ENCODE peak calls at places on chromosomes 13 and 19, in eight cellular contexts. D is neural progenitor cell; I is cardiac muscle cell; N is left ventricle myocardium inferior; Y is RWPE2; S is thoracic aorta; W is CD8-positive, alpha-beta memory T cell; H is uterus. R is an unnamed sample.

GRCh38 chr13:94712812-94713555 is 639 bp upstream of the SOX21 start:
- DNase-seq in D (peak; percentile 92), I (peak; percentile 79), N (no peak), Y (peak; percentile 62), S (no peak), W (no peak), H (no peak), R (peak; percentile 8)

GRCh38 chr13:41039746-41040145 is 20.6 kb upstream of the ELF1 start:
- DNase-seq in D (no peak), I (no peak), N (no peak), Y (no peak), S (no peak), W (no peak), H (no peak), R (no peak)

GRCh38 chr13:99974939-99975561 is 3.5 kb upstream of the ZIC5 start:
- DNase-seq in D (peak; percentile 53), I (no peak), N (no peak), Y (no peak), S (no peak), W (no peak), H (peak; percentile 7), R (no peak)

GRCh38 chr13:70253834-70254233 is 145.6 kb upstream of the KLHL1 start:
- DNase-seq in D (no peak), I (no peak), N (no peak), Y (no peak), S (no peak), W (no peak), H (no peak), R (no peak)

GRCh38 chr13:95301947-95302386 is 716 bp upstream of the ABCC4 start:
- DNase-seq in D (peak; percentile 61), I (peak; percentile 14), N (no peak), Y (no peak), S (no peak), W (no peak), H (no peak), R (no peak)

GRCh38 chr13:37158481-37158880 is 53.0 kb upstream of the CSNK1A1L start:
- DNase-seq in D (no peak), I (no peak), N (no peak), Y (no peak), S (no peak), W (no peak), H (no peak), R (no peak)

GRCh38 chr19:35885225-35885624 is 15.1 kb downstream of the NFKBID start:
- DNase-seq in D (no peak), I (no peak), N (no peak), Y (no peak), S (no peak), W (no peak), H (no peak), R (no peak)

GRCh38 chr13:27354379-27354778 is 70.0 kb upstream of the GTF3A start:
- DNase-seq in D (no peak), I (peak; percentile 43), N (no peak), Y (no peak), S (no peak), W (no peak), H (no peak), R (no peak)

GRCh38 chr13:63448654-63449053 is 2033.0 kb upstream of the PCDH20 start:
- DNase-seq in D (no peak), I (no peak), N (no peak), Y (no peak), S (no peak), W (no peak), H (no peak), R (no peak)

GRCh38 chr13:49404621-49405020 is 39.2 kb downstream of the CAB39L start:
- DNase-seq in D (no peak), I (no peak), N (no peak), Y (no peak), S (no peak), W (no peak), H (no peak), R (no peak)

GRCh38 chr13:52925775-52926285 is 77.4 kb upstream of the PCDH8 start:
- DNase-seq in D (no peak), I (no peak), N (peak; percentile 56), Y (peak; percentile 85), S (no peak), W (no peak), H (no peak), R (no peak)

GRCh38 chr13:47136659-47136975 is 239.8 kb upstream of the HTR2A start:
- DNase-seq in D (no peak), I (no peak), N (no peak), Y (no peak), S (no peak), W (no peak), H (no peak), R (no peak)

GRCh38 chr19:51439021-51439465 is 19.2 kb downstream of the SIGLEC8 start:
- DNase-seq in D (peak; percentile 26), I (peak; percentile 26), N (no peak), Y (no peak), S (no peak), W (no peak), H (no peak), R (no peak)

GRCh38 chr19:1465191-1466016 is 13.6 kb downstream of the C19orf25 start:
- DNase-seq in D (peak; percentile 59), I (no peak), N (no peak), Y (no peak), S (no peak), W (no peak), H (no peak), R (peak; percentile 70)

GRCh38 chr13:98443329-98443728 is 133.6 kb downstream of the STK24 start:
- DNase-seq in D (no peak), I (peak; percentile 19), N (no peak), Y (peak; percentile 85), S (no peak), W (no peak), H (no peak), R (no peak)

GRCh38 chr19:17303167-17303939 is at the start of gene ABHD8:
- DNase-seq in D (peak; percentile 99), I (peak; percentile 98), N (peak; percentile 96), Y (peak; percentile 93), S (peak; percentile 85), W (peak; percentile 94), H (peak; percentile 96), R (peak; percentile 96)

DNA sequence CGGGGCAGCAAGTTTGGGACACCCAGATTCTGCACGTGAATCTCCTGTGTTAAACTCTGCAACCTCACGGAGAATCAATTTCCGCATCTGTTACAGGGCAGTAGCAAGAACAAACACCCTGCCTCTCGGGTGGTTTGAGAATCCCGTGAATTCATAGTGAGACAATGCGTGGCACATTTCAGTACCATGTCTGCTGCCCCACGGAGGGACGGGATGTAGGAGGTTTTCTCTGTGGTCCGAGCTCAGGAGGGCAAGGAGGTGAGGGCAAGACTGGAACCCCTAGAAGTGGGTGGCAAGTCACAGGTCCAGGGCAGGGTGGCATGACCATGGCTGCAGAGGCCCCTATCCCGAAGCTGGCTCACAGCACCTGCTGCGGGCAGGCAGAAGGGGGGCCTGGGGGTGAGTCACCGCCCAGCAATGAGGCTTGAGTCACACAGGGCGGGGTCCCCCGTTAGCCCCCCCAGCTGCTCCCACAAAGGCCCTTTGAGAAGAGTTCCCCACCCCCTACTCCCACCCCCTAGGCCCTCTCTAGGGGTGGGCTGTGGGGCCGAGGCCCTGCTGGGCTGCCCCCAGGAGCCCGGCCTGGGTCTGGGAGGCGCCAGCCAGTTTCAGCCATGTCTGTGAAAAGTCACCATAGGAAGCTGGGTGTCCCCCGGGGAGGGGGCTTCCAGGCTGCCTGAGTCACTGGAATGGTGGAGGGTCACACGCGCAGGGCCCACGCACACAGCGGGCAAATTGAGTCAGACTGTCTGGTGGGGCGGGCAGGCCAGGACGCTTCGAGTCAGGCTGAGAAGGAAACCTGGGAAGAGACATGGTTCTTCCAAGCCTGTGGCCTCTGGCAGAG is 25.8 kb upstream of the NANOS3 start:
- DNase-seq in D (no peak), I (peak; percentile 92), N (peak; percentile 79), Y (peak; percentile 93), S (peak; percentile 70), W (peak; percentile 90), H (peak; percentile 95), R (peak; percentile 74)
- H3K4me3 ChIP-seq in D (no peak overlapping the region), I (no peak overlapping the region), N (peak overlapping the region; percentile 59), Y (peak overlapping the region; percentile 17), S (peak overlapping the region; percentile 64), W (peak overlapping the region; percentile 20), H (peak overlapping the region; percentile 36), R (peak overlapping the region; percentile 15)

GRCh38 chr13:97275775-97276501 is 53.8 kb downstream of the MBNL2 start:
- DNase-seq in D (no peak), I (no peak), N (no peak), Y (no peak), S (no peak), W (no peak), H (no peak), R (no peak)

GRCh38 chr13:97273341-97273831 is 51.3 kb downstream of the MBNL2 start:
- DNase-seq in D (no peak), I (no peak), N (no peak), Y (peak; percentile 74), S (no peak), W (no peak), H (no peak), R (no peak)

GRCh38 chr13:97276862-97277269 is 54.7 kb downstream of the MBNL2 start:
- DNase-seq in D (no peak), I (no peak), N (no peak), Y (no peak), S (no peak), W (no peak), H (no peak), R (no peak)

GRCh38 chr13:97274782-97275252 is 52.7 kb downstream of the MBNL2 start:
- DNase-seq in D (no peak), I (peak; percentile 70), N (no peak), Y (no peak), S (no peak), W (no peak), H (no peak), R (no peak)

GRCh38 chr13:97275265-97275664 is 53.1 kb downstream of the MBNL2 start:
- DNase-seq in D (no peak), I (peak; percentile 93), N (no peak), Y (no peak), S (no peak), W (no peak), H (no peak), R (no peak)
- H3K4me1 ChIP-seq in D (no peaks in the 10 kb centered on the region), I (no peaks in the 10 kb centered on the region), N (peaks cover 99% of the 10 kb centered on the region), Y (peaks cover 84% of the 10 kb centered on the region), S (peaks cover 83% of the 10 kb centered on the region), W (peaks cover under 1% of the 10 kb centered on the region), H (peaks cover 28% of the 10 kb centered on the region), R (peaks cover 23% of the 10 kb centered on the region)

DNA sequence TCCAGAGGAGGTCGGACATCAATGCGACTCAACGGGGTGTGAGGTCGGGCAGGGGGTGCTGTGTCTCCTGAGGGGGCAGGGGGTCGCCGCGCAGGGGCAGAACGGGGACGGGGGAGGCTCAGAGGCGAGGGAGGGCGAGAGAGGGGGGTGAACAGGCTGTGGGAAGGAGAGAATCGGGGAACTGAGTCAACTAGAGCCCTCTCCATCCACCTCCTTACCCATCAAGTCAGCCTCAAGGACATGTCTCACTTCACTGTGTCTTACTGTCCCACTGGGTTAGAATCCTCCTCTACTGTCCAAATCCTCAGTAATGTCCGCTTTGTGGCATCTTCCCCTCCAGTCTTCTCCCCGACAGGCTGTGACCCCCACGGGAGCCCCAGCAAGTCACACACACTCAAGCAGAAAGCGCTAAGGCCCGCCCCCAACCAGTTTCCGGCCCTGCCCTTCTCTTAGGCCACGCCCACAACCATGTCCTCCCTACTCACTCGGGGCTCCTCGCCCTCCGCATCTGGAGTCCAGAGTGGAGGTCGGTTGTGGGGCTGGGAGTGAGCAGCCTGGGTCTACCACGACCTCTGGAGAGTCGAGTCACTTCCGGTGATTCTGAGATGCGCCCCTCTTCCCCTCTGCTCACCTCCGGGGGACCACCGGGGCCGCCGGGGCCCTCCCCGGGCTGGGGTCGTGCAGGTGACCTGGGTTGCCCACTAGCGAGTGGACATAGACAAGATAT is 9.3 kb downstream of the PLEKHA4 start:
- DNase-seq in D (no peak), I (no peak), N (peak; percentile 40), Y (no peak), S (no peak), W (peak; percentile 85), H (no peak), R (peak; percentile 78)
- H3K4me3 ChIP-seq in D (no peak overlapping the region), I (no peak overlapping the region), N (peak overlapping the region; percentile 32), Y (no peak overlapping the region), S (peak overlapping the region; percentile 41), W (peak overlapping the region; percentile 81), H (no peak overlapping the region), R (no peak overlapping the region)

GRCh38 chr19:40228371-40228770 is 1.9 kb upstream of the CCNP start:
- DNase-seq in D (no peak), I (no peak), N (no peak), Y (no peak), S (no peak), W (no peak), H (no peak), R (no peak)
- H3K4me1 ChIP-seq in D (peaks cover 15% of the 10 kb centered on the region), I (peaks cover 11% of the 10 kb centered on the region), N (peaks cover 40% of the 10 kb centered on the region), Y (no peaks in the 10 kb centered on the region), S (peaks cover 45% of the 10 kb centered on the region), W (peaks cover 19% of the 10 kb centered on the region), H (no peaks in the 10 kb centered on the region), R (peaks cover 9% of the 10 kb centered on the region)

R was measured in mucosa of descending colon.